ENCODE peak calls at places on chromosomes 5 and 9, in six cellular contexts. I is body of pancreas, K is heart right ventricle, E is lower lobe of right lung, U is right lobe of liver, H is upper lobe of right lung. T is an unnamed sample.

GRCh38 chr5:145925353-145925752 is 11.0 kb upstream of the SH3RF2 start:
- ATAC-seq in I (peak), K (no peak), E (peak), U (no peak), H (peak), T (peak)

GRCh38 chr5:169196059-169196458 is 104.9 kb downstream of the SLIT3 start:
- ATAC-seq in I (no peak), K (no peak), E (no peak), U (no peak), H (no peak), T (no peak)

GRCh38 chr5:88845081-88845697 is 37.8 kb downstream of the MEF2C start:
- ATAC-seq in I (no peak), K (no peak), E (no peak), U (no peak), H (no peak), T (no peak)

GRCh38 chr9:32251539-32251938 is 132.9 kb upstream of the ACO1 start:
- ATAC-seq in I (peak), K (peak), E (no peak), U (peak), H (peak), T (no peak)

GRCh38 chr5:23419115-23419514 is 88.3 kb upstream of the PRDM9 start:
- ATAC-seq in I (peak), K (no peak), E (no peak), U (peak), H (no peak), T (no peak)

GRCh38 chr9:137085918-137086530 is 761 bp upstream of the MAN1B1 start:
- ATAC-seq in I (peak), K (peak), E (peak), U (no peak), H (peak), T (peak)

GRCh38 chr5:58505971-58506640 is 14.9 kb downstream of the GAPT start:
- ATAC-seq in I (no peak), K (no peak), E (no peak), U (no peak), H (no peak), T (no peak)

GRCh38 chr5:35644543-35644942 is 26.9 kb downstream of the SPEF2 start:
- ATAC-seq in I (no peak), K (no peak), E (no peak), U (no peak), H (no peak), T (no peak)

GRCh38 chr5:126810983-126811382 is 34.0 kb downstream of the LMNB1 start:
- ATAC-seq in I (no peak), K (no peak), E (no peak), U (no peak), H (no peak), T (no peak)

GRCh38 chr9:90344013-90344412 is 298.6 kb downstream of the DIRAS2 start:
- ATAC-seq in I (no peak), K (no peak), E (no peak), U (no peak), H (no peak), T (no peak)

GRCh38 chr5:107389769-107390168 is 281.0 kb downstream of the EFNA5 start:
- ATAC-seq in I (no peak), K (no peak), E (peak), U (peak), H (peak), T (no peak)

GRCh38 chr9:88766778-88767503 is 224.3 kb upstream of the S1PR3 start:
- ATAC-seq in I (no peak), K (no peak), E (no peak), U (no peak), H (no peak), T (no peak)

GRCh38 chr9:19998823-19999455 is 210.1 kb upstream of the SLC24A2 start:
- ATAC-seq in I (no peak), K (no peak), E (no peak), U (no peak), H (no peak), T (no peak)

GRCh38 chr5:89041249-89041808 is 158.3 kb upstream of the MEF2C start:
- ATAC-seq in I (no peak), K (peak), E (no peak), U (no peak), H (no peak), T (no peak)

GRCh38 chr9:104748359-104749031 is 1.0 kb downstream of the NIPSNAP3A start:
- ATAC-seq in I (peak), K (peak), E (peak), U (no peak), H (peak), T (no peak)

GRCh38 chr5:150612905-150613670 is 27.4 kb upstream of the SYNPO start:
- ATAC-seq in I (no peak), K (no peak), E (no peak), U (no peak), H (no peak), T (no peak)

GRCh38 chr5:148438911-148439310 is 55.2 kb downstream of the FBXO38 start:
- ATAC-seq in I (no peak), K (no peak), E (no peak), U (no peak), H (peak), T (no peak)

GRCh38 chr5:93279292-93279974 is 301.6 kb downstream of the NR2F1-AS1 start:
- ATAC-seq in I (no peak), K (no peak), E (no peak), U (no peak), H (no peak), T (no peak)

GRCh38 chr9:87601175-87601574 is 103.5 kb downstream of the DAPK1 start:
- ATAC-seq in I (no peak), K (peak), E (peak), U (peak), H (peak), T (peak)

GRCh38 chr5:61394793-61395192 is 62.7 kb downstream of the ZSWIM6 start:
- ATAC-seq in I (no peak), K (no peak), E (no peak), U (no peak), H (no peak), T (no peak)

GRCh38 chr9:113956901-113957777 is 81.0 kb downstream of the ZNF618 start:
- ATAC-seq in I (peak), K (no peak), E (no peak), U (no peak), H (no peak), T (no peak)

GRCh38 chr9:137680445-137681358 is 61.9 kb downstream of the EHMT1 start:
- ATAC-seq in I (peak), K (peak), E (peak), U (no peak), H (peak), T (no peak)

GRCh38 chr5:172770374-172770674 is 671 bp downstream of the DUSP1 start:
- ATAC-seq in I (no peak), K (no peak), E (no peak), U (no peak), H (no peak), T (no peak)

GRCh38 chr9:68515304-68516017 is 25.2 kb downstream of the TMEM252 start:
- ATAC-seq in I (no peak), K (peak), E (peak), U (peak), H (peak), T (peak)

GRCh38 chr9:110141118-110141797 is 66.7 kb downstream of the C9orf152 start:
- ATAC-seq in I (peak), K (no peak), E (no peak), U (no peak), H (no peak), T (peak)

GRCh38 chr9:133609311-133610098 is at the start of gene FAM163B:
- ATAC-seq in I (peak), K (peak), E (peak), U (peak), H (peak), T (peak)

GRCh38 chr9:123174079-123174478 is 94.3 kb downstream of the STRBP start:
- ATAC-seq in I (no peak), K (no peak), E (no peak), U (no peak), H (no peak), T (no peak)

GRCh38 chr5:93894471-93895354 is 153.3 kb upstream of the POU5F2 start:
- ATAC-seq in I (no peak), K (no peak), E (no peak), U (peak), H (no peak), T (no peak)

GRCh38 chr9:125460883-125461475 is 199.4 kb downstream of the GAPVD1 start:
- ATAC-seq in I (peak), K (peak), E (peak), U (peak), H (peak), T (peak)

GRCh38 chr5:113092683-113093082 is 116.1 kb downstream of the DCP2 start:
- ATAC-seq in I (no peak), K (no peak), E (no peak), U (peak), H (peak), T (peak)

DNA sequence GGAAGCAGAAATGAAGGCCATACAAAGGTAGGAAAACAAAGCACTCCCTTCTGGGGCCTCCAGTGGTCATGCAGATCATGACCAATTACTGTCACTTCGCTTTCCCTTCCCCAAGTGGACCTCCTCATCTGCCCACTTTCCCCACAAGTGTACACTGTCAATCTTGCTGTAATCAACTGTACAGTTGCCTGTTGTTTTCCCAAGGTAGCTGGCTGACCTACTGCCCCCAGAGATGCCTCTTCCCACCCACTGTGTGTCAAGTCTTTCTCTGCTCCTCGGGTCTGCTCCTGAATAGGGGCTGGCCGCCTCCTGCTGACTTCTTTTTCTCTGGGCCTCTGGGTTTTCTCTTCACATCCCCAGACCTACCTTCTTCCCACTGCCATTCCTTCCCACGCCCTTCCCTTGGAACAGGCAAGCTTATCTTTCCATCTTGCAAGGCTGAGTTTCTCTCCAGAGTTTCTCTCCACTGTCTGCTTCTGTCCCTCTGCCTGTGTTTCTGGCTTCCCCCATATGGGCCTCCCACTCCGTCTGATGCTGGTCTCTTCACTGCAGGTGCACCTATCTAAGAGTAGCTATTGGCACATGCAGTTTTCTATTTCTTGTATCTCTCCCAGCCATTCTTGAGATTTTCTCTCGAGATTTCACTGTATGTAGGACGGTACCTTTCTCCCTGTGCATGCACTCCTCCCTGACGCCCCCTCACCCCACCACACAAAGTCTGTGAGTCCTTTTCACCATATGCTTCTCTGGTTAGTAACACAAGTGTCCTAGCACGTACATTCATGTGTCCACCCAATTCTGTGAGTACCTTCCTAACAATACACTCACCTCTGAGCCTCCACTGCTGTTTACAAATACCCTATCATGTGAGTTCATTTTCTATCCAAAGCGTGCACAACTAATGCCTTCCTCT is 2.3 kb downstream of the ELL2 start:
- ATAC-seq in I (no peak), K (no peak), E (no peak), U (peak), H (no peak), T (no peak)
- H3K4me3 ChIP-seq in I (peak), K (peak), E (peak), U (peak), H (peak), T (peak)

DNA sequence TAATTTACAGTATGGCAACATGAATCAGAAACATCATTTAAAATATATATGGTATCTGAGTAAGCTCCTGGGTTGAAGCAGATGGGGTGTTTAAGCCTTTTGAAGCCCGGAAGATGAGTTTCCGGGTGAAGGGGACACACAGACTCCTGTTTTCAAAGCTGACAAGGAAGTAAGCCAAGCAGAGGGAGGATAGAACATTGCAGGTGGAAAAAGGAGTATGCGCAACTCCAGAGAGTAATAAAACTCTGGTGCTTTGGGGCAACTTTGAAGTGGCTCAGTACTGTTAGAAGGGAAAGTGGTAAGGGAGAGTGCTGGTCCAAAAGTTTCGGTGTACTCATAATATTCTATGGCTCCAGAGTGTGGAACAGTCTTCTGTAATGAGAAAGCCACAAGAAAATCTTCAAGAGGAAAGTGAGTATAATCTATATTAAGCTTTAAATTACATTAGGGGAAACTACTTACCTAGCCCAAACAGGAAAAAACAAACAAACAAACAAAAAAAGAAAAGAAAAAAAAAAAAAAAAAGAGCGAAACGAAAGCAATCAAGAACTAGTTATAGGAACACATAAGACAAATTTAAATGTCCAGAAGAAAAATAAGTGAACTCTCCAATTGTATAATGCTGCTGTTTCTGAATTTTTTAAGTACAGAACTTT is 2.3 kb upstream of the ST8SIA4 start:
- ATAC-seq in I (no peak), K (no peak), E (no peak), U (no peak), H (no peak), T (no peak)
- H3K4me3 ChIP-seq in I (no peak), K (peak), E (peak), U (no peak), H (no peak), T (no peak)

GRCh38 chr5:95939465-95939864 is 22.2 kb downstream of the ELL2 start:
- ATAC-seq in I (no peak), K (no peak), E (no peak), U (no peak), H (no peak), T (no peak)

GRCh38 chr5:95942968-95943367 is 18.7 kb downstream of the ELL2 start:
- ATAC-seq in I (no peak), K (no peak), E (no peak), U (no peak), H (no peak), T (no peak)

GRCh38 chr5:95942414-95942813 is 19.2 kb downstream of the ELL2 start:
- ATAC-seq in I (no peak), K (no peak), E (no peak), U (no peak), H (no peak), T (no peak)

GRCh38 chr5:95941756-95942155 is 19.9 kb downstream of the ELL2 start:
- ATAC-seq in I (no peak), K (no peak), E (no peak), U (no peak), H (no peak), T (no peak)

GRCh38 chr5:95940758-95941682 is 20.6 kb downstream of the ELL2 start:
- ATAC-seq in I (no peak), K (no peak), E (peak), U (no peak), H (no peak), T (no peak)
- H3K4me3 ChIP-seq in I (no peak), K (no peak), E (no peak), U (no peak), H (no peak), T (no peak)

GRCh38 chr5:139391570-139392323 is 2.0 kb upstream of the MZB1 start:
- ATAC-seq in I (no peak), K (no peak), E (no peak), U (no peak), H (no peak), T (no peak)
- H3K4me3 ChIP-seq in I (no peak), K (peak), E (peak), U (no peak), H (peak), T (no peak)